ENCODE peak calls at places on chromosomes 5 and 9, in six cellular contexts. One of them, this sample, is unnamed.

GRCh38 chr5:59693492-59693891 is 200.0 kb downstream of the PDE4D start:
- DNase-seq in astrocyte: peak; percentile 39
- DNase-seq in GM23248: no peak
- DNase-seq in mammary epithelial cell: no peak
- DNase-seq in HepG2: no peak
- DNase-seq in PC-3: no peak
- DNase-seq in this sample: peak; percentile 45

GRCh38 chr5:140181002-140181483 is 6.1 kb downstream of the CYSTM1 start:
- DNase-seq in GM23248: no peak
- DNase-seq in PC-3: no peak
- DNase-seq in HepG2: peak; percentile 54
- DNase-seq in mammary epithelial cell: no peak
- DNase-seq in astrocyte: no peak
- DNase-seq in this sample: no peak

GRCh38 chr9:14278291-14278721 is 35.6 kb downstream of the NFIB start:
- DNase-seq in astrocyte: peak; percentile 94
- DNase-seq in GM23248: peak; percentile 87
- DNase-seq in HepG2: peak; percentile 5
- DNase-seq in mammary epithelial cell: peak; percentile 89
- DNase-seq in PC-3: peak; percentile 34
- DNase-seq in this sample: peak; percentile 43

GRCh38 chr5:79263290-79263689 is 27.4 kb downstream of the JMY start:
- DNase-seq in HepG2: no peak
- DNase-seq in mammary epithelial cell: no peak
- DNase-seq in astrocyte: no peak
- DNase-seq in PC-3: no peak
- DNase-seq in GM23248: no peak
- DNase-seq in this sample: no peak

GRCh38 chr9:21672762-21673161 is 129.7 kb upstream of the MTAP start:
- DNase-seq in mammary epithelial cell: no peak
- DNase-seq in astrocyte: peak; percentile 81
- DNase-seq in GM23248: peak; percentile 47
- DNase-seq in HepG2: no peak
- DNase-seq in PC-3: no peak
- DNase-seq in this sample: no peak

GRCh38 chr5:43161244-43161643 is 30.8 kb upstream of the NIM1K start:
- DNase-seq in astrocyte: no peak
- DNase-seq in mammary epithelial cell: no peak
- DNase-seq in PC-3: no peak
- DNase-seq in GM23248: no peak
- DNase-seq in HepG2: no peak
- DNase-seq in this sample: no peak

GRCh38 chr5:150582281-150582791 is 58.1 kb upstream of the SYNPO start:
- DNase-seq in GM23248: no peak
- DNase-seq in astrocyte: peak; percentile 81
- DNase-seq in PC-3: no peak
- DNase-seq in HepG2: peak; percentile 62
- DNase-seq in mammary epithelial cell: no peak
- DNase-seq in this sample: peak; percentile 89

GRCh38 chr9:135329571-135330306 is 149.8 kb upstream of the PPP1R26 start:
- DNase-seq in mammary epithelial cell: no peak
- DNase-seq in HepG2: no peak
- DNase-seq in GM23248: no peak
- DNase-seq in astrocyte: no peak
- DNase-seq in PC-3: no peak
- DNase-seq in this sample: no peak

GRCh38 chr5:83095973-83096539 is 18.7 kb downstream of the XRCC4 start:
- DNase-seq in HepG2: peak; percentile 28
- DNase-seq in GM23248: peak; percentile 94
- DNase-seq in PC-3: peak; percentile 89
- DNase-seq in astrocyte: peak; percentile 87
- DNase-seq in mammary epithelial cell: peak; percentile 80
- DNase-seq in this sample: peak; percentile 92

GRCh38 chr9:75880556-75880955 is 9.9 kb upstream of the PCSK5 start:
- DNase-seq in astrocyte: no peak
- DNase-seq in PC-3: no peak
- DNase-seq in HepG2: no peak
- DNase-seq in GM23248: peak; percentile 24
- DNase-seq in mammary epithelial cell: no peak
- DNase-seq in this sample: peak; percentile 2

GRCh38 chr5:116626945-116627679 is 52.5 kb upstream of the SEMA6A start:
- DNase-seq in astrocyte: no peak
- DNase-seq in PC-3: no peak
- DNase-seq in HepG2: no peak
- DNase-seq in mammary epithelial cell: no peak
- DNase-seq in GM23248: no peak
- DNase-seq in this sample: no peak

GRCh38 chr5:149429839-149430721 is 51.0 kb upstream of the IL17B start:
- DNase-seq in GM23248: no peak
- DNase-seq in astrocyte: no peak
- DNase-seq in PC-3: no peak
- DNase-seq in HepG2: peak; percentile 84
- DNase-seq in mammary epithelial cell: no peak
- DNase-seq in this sample: peak; percentile 34

GRCh38 chr9:1966725-1967366 is 48.3 kb upstream of the SMARCA2 start:
- DNase-seq in mammary epithelial cell: no peak
- DNase-seq in HepG2: no peak
- DNase-seq in astrocyte: no peak
- DNase-seq in PC-3: no peak
- DNase-seq in GM23248: no peak
- DNase-seq in this sample: no peak

GRCh38 chr9:137368431-137369110 is 54.4 kb downstream of the EXD3 start:
- DNase-seq in mammary epithelial cell: no peak
- DNase-seq in PC-3: no peak
- DNase-seq in astrocyte: no peak
- DNase-seq in HepG2: no peak
- DNase-seq in GM23248: peak; percentile 16
- DNase-seq in this sample: no peak

GRCh38 chr5:11890777-11891176 is 13.5 kb downstream of the CTNND2 start:
- DNase-seq in HepG2: no peak
- DNase-seq in mammary epithelial cell: no peak
- DNase-seq in PC-3: no peak
- DNase-seq in astrocyte: no peak
- DNase-seq in GM23248: no peak
- DNase-seq in this sample: no peak

GRCh38 chr5:109779036-109779735 is 89.5 kb downstream of the MAN2A1 start:
- DNase-seq in HepG2: no peak
- DNase-seq in GM23248: no peak
- DNase-seq in astrocyte: peak; percentile 10
- DNase-seq in mammary epithelial cell: no peak
- DNase-seq in PC-3: no peak
- DNase-seq in this sample: peak; percentile 12

GRCh38 chr5:154756203-154756870 is 1.2 kb downstream of the LARP1 start:
- DNase-seq in mammary epithelial cell: peak; percentile 31
- DNase-seq in PC-3: no peak
- DNase-seq in HepG2: no peak
- DNase-seq in GM23248: peak; percentile 65
- DNase-seq in astrocyte: no peak
- DNase-seq in this sample: no peak

GRCh38 chr9:17021379-17021970 is 113.4 kb upstream of the CNTLN start:
- DNase-seq in PC-3: no peak
- DNase-seq in HepG2: no peak
- DNase-seq in astrocyte: no peak
- DNase-seq in mammary epithelial cell: no peak
- DNase-seq in GM23248: peak; percentile 51
- DNase-seq in this sample: peak; percentile 77

GRCh38 chr5:155728857-155729683 is 597.9 kb upstream of the SGCD start:
- DNase-seq in PC-3: no peak
- DNase-seq in astrocyte: peak; percentile 2
- DNase-seq in GM23248: peak; percentile 53
- DNase-seq in mammary epithelial cell: peak; percentile 13
- DNase-seq in HepG2: no peak
- DNase-seq in this sample: peak; percentile 0

GRCh38 chr9:78788101-78788500 is 491.2 kb downstream of the PSAT1 start:
- DNase-seq in mammary epithelial cell: no peak
- DNase-seq in PC-3: no peak
- DNase-seq in astrocyte: peak; percentile 67
- DNase-seq in GM23248: peak; percentile 61
- DNase-seq in HepG2: no peak
- DNase-seq in this sample: peak; percentile 75

GRCh38 chr9:113511047-113511521 is 47.6 kb downstream of the RGS3 start:
- DNase-seq in astrocyte: no peak
- DNase-seq in HepG2: no peak
- DNase-seq in mammary epithelial cell: no peak
- DNase-seq in PC-3: no peak
- DNase-seq in GM23248: no peak
- DNase-seq in this sample: no peak

GRCh38 chr9:109916316-109916715 is 136.3 kb downstream of the PALM2AKAP2 start:
- DNase-seq in HepG2: no peak
- DNase-seq in mammary epithelial cell: no peak
- DNase-seq in astrocyte: no peak
- DNase-seq in GM23248: no peak
- DNase-seq in PC-3: no peak
- DNase-seq in this sample: no peak

GRCh38 chr9:34589371-34589655 is 211 bp downstream of the CNTFR start:
- DNase-seq in PC-3: no peak
- DNase-seq in mammary epithelial cell: no peak
- DNase-seq in HepG2: no peak
- DNase-seq in astrocyte: no peak
- DNase-seq in GM23248: no peak
- DNase-seq in this sample: no peak

GRCh38 chr9:79572891-79573696 is 1.3 kb downstream of the TLE4 start:
- DNase-seq in PC-3: no peak
- DNase-seq in GM23248: peak; percentile 68
- DNase-seq in mammary epithelial cell: peak; percentile 43
- DNase-seq in HepG2: no peak
- DNase-seq in astrocyte: no peak
- DNase-seq in this sample: peak; percentile 9

GRCh38 chr5:160118349-160119141 is 705 bp downstream of the PWWP2A start:
- DNase-seq in astrocyte: no peak
- DNase-seq in PC-3: peak; percentile 14
- DNase-seq in HepG2: no peak
- DNase-seq in GM23248: no peak
- DNase-seq in mammary epithelial cell: peak; percentile 4
- DNase-seq in this sample: peak; percentile 15

GRCh38 chr9:17219261-17219660 is 84.4 kb downstream of the CNTLN start:
- DNase-seq in mammary epithelial cell: no peak
- DNase-seq in PC-3: peak; percentile 8
- DNase-seq in HepG2: no peak
- DNase-seq in astrocyte: no peak
- DNase-seq in GM23248: peak; percentile 27
- DNase-seq in this sample: peak; percentile 3

GRCh38 chr5:133967715-133968056 is 739 bp downstream of the C5orf15 start:
- DNase-seq in PC-3: no peak
- DNase-seq in GM23248: peak; percentile 65
- DNase-seq in astrocyte: no peak
- DNase-seq in HepG2: no peak
- DNase-seq in mammary epithelial cell: peak; percentile 57
- DNase-seq in this sample: peak; percentile 51

DNA sequence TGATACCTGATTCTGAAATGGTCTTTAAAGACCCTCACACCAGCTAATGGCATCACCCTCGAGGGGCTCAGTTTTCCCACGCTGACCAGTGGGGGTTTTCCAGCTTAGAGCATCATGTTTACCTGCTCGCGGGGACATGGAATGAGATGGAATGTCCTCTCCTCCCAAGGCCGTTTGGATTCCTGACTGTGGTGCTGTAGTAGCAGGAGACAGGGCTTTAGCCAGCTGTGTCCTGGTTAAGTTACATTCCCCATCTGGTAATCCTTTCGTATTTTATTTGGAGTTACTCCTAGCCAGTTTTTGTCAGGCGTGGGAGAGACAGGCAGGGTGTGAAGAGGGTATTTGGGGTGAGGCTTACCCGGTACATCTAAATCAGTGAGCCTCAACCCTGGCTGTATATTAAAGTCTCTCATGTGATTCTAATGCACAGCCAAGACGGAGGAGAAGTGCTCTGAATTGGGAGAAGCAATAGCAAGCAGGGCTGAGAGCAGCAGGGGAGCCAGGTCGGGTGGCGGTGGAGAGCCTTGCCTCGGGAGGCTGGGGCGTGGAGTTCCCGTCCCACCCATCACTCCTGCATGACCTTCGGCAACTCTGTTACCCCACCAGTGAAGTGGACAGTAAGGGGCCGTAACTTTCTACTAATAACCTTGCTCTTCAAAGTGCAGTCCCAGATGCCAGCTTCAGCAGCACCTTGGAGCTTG is 6.2 kb downstream of the ERGIC1 start:
- DNase-seq in PC-3: no peak
- DNase-seq in mammary epithelial cell: no peak
- DNase-seq in HepG2: peak; percentile 33
- DNase-seq in astrocyte: no peak
- DNase-seq in GM23248: peak; percentile 36
- DNase-seq in this sample: no peak
- H3K36me3 ChIP-seq in PC-3: peaks cover 6% of the 10 kb centered on the region
- H3K36me3 ChIP-seq in mammary epithelial cell: no peaks in the 10 kb centered on the region
- H3K36me3 ChIP-seq in HepG2: peaks cover 24% of the 10 kb centered on the region
- H3K36me3 ChIP-seq in astrocyte: peaks cover 15% of the 10 kb centered on the region
- H3K36me3 ChIP-seq in GM23248: no peaks in the 10 kb centered on the region
- H3K36me3 ChIP-seq in this sample: peaks cover 3% of the 10 kb centered on the region

DNA sequence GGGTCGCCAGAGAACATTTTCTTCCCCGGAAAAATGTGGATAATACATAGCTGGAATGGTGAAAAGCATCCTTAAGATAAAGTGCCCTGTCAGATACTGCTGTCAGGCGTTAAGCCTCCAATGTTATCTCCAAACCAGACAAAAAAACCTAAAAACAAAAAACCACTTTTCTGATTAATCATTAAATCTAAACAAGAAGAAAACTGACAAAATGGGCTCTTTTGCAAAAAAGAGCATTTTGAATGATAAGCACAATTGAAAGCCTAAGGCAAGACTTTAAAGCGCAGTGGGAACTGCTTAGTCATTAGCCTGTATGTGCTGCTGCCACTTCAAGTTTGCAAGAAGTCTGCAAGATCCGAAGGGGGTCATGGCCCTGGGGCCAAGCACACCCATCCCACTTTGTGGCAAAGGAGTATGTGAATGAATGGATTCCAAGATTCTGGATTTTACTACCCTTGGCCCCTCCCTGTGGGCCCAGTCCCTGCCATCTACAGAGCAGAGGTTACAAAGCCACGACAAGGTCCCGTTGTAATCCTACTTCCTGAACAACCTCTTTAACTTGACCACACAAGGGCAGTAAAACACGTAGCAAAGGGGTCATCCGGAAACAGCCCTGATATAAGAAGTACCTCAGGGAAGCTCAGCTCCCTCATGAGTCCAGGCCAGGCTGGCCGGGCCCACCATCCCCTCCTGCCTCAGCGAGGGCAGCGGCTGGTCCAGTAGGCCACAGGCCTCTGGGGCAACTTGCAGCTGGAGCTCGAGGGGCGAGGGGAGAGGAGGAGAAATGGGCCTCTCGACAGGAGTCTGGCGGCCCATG is 29.7 kb downstream of the SHB start:
- DNase-seq in astrocyte: no peak
- DNase-seq in mammary epithelial cell: no peak
- DNase-seq in GM23248: peak; percentile 39
- DNase-seq in HepG2: no peak
- DNase-seq in PC-3: peak; percentile 76
- DNase-seq in this sample: peak; percentile 76
- H3K9ac ChIP-seq in astrocyte: peak overlapping the region; percentile 61
- H3K9ac ChIP-seq in mammary epithelial cell: no peak overlapping the region
- H3K9ac ChIP-seq in GM23248: no peak overlapping the region
- H3K9ac ChIP-seq in HepG2: no peak overlapping the region
- H3K9ac ChIP-seq in PC-3: peak overlapping the region; percentile 40
- H3K9ac ChIP-seq in this sample: no peak overlapping the region

GRCh38 chr9:121613009-121613766 is 38.2 kb upstream of the DAB2IP start:
- DNase-seq in astrocyte: no peak
- DNase-seq in PC-3: no peak
- DNase-seq in GM23248: no peak
- DNase-seq in mammary epithelial cell: no peak
- DNase-seq in HepG2: no peak
- DNase-seq in this sample: no peak
- TF ChIP-seq EZH2 in astrocyte: peak; percentile 41
- TF ChIP-seq EZH2 in PC-3: no peak
- TF ChIP-seq EZH2 in GM23248: no peak
- TF ChIP-seq EZH2 in mammary epithelial cell: no peak
- TF ChIP-seq EZH2 in HepG2: no peak
- TF ChIP-seq EZH2 in this sample: no peak

GRCh38 chr9:104795082-104795481 is 31.2 kb downstream of the NIPSNAP3B start:
- DNase-seq in PC-3: no peak
- DNase-seq in mammary epithelial cell: no peak
- DNase-seq in astrocyte: no peak
- DNase-seq in GM23248: peak; percentile 28
- DNase-seq in HepG2: no peak
- DNase-seq in this sample: no peak
- H3K36me3 ChIP-seq in PC-3: no peaks in the 10 kb centered on the region
- H3K36me3 ChIP-seq in mammary epithelial cell: peaks cover 30% of the 10 kb centered on the region
- H3K36me3 ChIP-seq in astrocyte: peaks cover 58% of the 10 kb centered on the region
- H3K36me3 ChIP-seq in GM23248: peaks cover 12% of the 10 kb centered on the region
- H3K36me3 ChIP-seq in HepG2: peaks cover 93% of the 10 kb centered on the region
- H3K36me3 ChIP-seq in this sample: peaks cover 11% of the 10 kb centered on the region

This sample was measured in fibroblast of lung.